ENCODE peak calls at places on chromosomes 13 and 19, in four cellular contexts. One of them, this sample, is unnamed.

GRCh38 chr13:29523199-29523931 is 72.1 kb downstream of the SLC7A1 start:
- DNase-seq in upper lobe of right lung: peak
- DNase-seq in A549: no peak
- DNase-seq in AG10803: peak
- DNase-seq in this sample: peak

GRCh38 chr19:33554391-33554790 is 32.8 kb upstream of the PEPD start:
- DNase-seq in A549: no peak
- DNase-seq in upper lobe of right lung: peak
- DNase-seq in AG10803: no peak
- DNase-seq in this sample: no peak

GRCh38 chr19:412356-413355 is 3.7 kb upstream of the C2CD4C start:
- DNase-seq in AG10803: no peak
- DNase-seq in A549: no peak
- DNase-seq in upper lobe of right lung: peak
- DNase-seq in this sample: no peak

GRCh38 chr19:55303477-55303876 is 19.7 kb downstream of the BRSK1 start:
- DNase-seq in upper lobe of right lung: no peak
- DNase-seq in AG10803: no peak
- DNase-seq in A549: no peak
- DNase-seq in this sample: no peak

GRCh38 chr13:50678464-50679162 is 164.9 kb downstream of the DLEU7 start:
- DNase-seq in upper lobe of right lung: no peak
- DNase-seq in A549: no peak
- DNase-seq in AG10803: peak
- DNase-seq in this sample: peak

GRCh38 chr13:99280166-99280565 is 22.0 kb upstream of the GPR18 start:
- DNase-seq in A549: no peak
- DNase-seq in AG10803: peak
- DNase-seq in upper lobe of right lung: no peak
- DNase-seq in this sample: peak

GRCh38 chr13:23899555-23899954 is 2.3 kb upstream of the C1QTNF9B start:
- DNase-seq in A549: peak
- DNase-seq in AG10803: peak
- DNase-seq in upper lobe of right lung: no peak
- DNase-seq in this sample: peak

GRCh38 chr19:387777-388176 is 21.2 kb downstream of the C2CD4C start:
- DNase-seq in A549: no peak
- DNase-seq in AG10803: no peak
- DNase-seq in upper lobe of right lung: peak
- DNase-seq in this sample: no peak

GRCh38 chr13:112545866-112546265 is 42.1 kb downstream of the TUBGCP3 start:
- DNase-seq in AG10803: peak
- DNase-seq in A549: peak
- DNase-seq in upper lobe of right lung: no peak
- DNase-seq in this sample: peak

GRCh38 chr19:52748336-52748950 is 13.6 kb upstream of the ZNF611 start:
- DNase-seq in upper lobe of right lung: no peak
- DNase-seq in A549: peak
- DNase-seq in AG10803: peak
- DNase-seq in this sample: peak

GRCh38 chr19:55451522-55452380 is 8.7 kb upstream of the SHISA7 start:
- DNase-seq in upper lobe of right lung: no peak
- DNase-seq in AG10803: no peak
- DNase-seq in A549: no peak
- DNase-seq in this sample: no peak

GRCh38 chr19:44782729-44783128 is 5.0 kb downstream of the CBLC start:
- DNase-seq in AG10803: no peak
- DNase-seq in upper lobe of right lung: no peak
- DNase-seq in A549: peak
- DNase-seq in this sample: no peak

GRCh38 chr19:16157601-16158000 is 14.1 kb downstream of the HSH2D start:
- DNase-seq in upper lobe of right lung: no peak
- DNase-seq in AG10803: no peak
- DNase-seq in A549: no peak
- DNase-seq in this sample: no peak

GRCh38 chr13:67001363-67001762 is 228.8 kb downstream of the PCDH9 start:
- DNase-seq in upper lobe of right lung: no peak
- DNase-seq in A549: no peak
- DNase-seq in AG10803: no peak
- DNase-seq in this sample: no peak

GRCh38 chr13:70816853-70817252 is 708.6 kb upstream of the KLHL1 start:
- DNase-seq in upper lobe of right lung: no peak
- DNase-seq in A549: no peak
- DNase-seq in AG10803: no peak
- DNase-seq in this sample: no peak

GRCh38 chr19:18765224-18765623 is 25.9 kb downstream of the COMP start:
- DNase-seq in A549: no peak
- DNase-seq in upper lobe of right lung: no peak
- DNase-seq in AG10803: no peak
- DNase-seq in this sample: no peak

GRCh38 chr13:27170521-27171243 is 929 bp downstream of the USP12 start:
- DNase-seq in AG10803: no peak
- DNase-seq in upper lobe of right lung: peak
- DNase-seq in A549: peak
- DNase-seq in this sample: peak

DNA sequence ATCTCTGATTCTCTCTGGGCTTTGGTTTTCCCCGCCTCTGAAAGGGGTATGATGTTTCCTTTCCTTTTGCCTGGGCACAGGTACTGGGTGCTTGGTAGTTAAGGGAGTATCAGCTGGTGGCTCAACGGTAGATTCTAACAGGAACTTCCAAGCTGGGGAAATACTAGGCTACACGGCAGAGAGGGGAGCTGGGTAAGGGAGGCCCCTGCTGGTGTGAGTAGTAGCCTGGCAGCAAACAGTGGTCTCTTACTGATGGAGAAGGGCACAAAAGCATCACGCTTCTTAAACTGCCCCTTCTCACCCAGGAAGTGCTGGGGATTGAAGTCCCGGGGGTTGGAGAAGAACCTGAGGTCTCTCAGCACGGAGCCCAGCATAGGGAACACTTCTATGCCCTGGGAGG is 26.9 kb upstream of the CYP2A7 start:
- DNase-seq in A549: no peak
- DNase-seq in upper lobe of right lung: no peak
- DNase-seq in AG10803: no peak
- DNase-seq in this sample: no peak
- TF ChIP-seq CTCF in A549: peak
- TF ChIP-seq CTCF in upper lobe of right lung: no peak
- TF ChIP-seq CTCF in AG10803: no peak
- TF ChIP-seq CTCF in this sample: peak

GRCh38 chr19:5319516-5319915 is 21.1 kb downstream of the PTPRS start:
- DNase-seq in AG10803: no peak
- DNase-seq in upper lobe of right lung: no peak
- DNase-seq in A549: no peak
- DNase-seq in this sample: no peak
- H3K4me3 ChIP-seq in AG10803: no peak
- H3K4me3 ChIP-seq in upper lobe of right lung: no peak
- H3K4me3 ChIP-seq in A549: no peak
- H3K4me3 ChIP-seq in this sample: no peak

GRCh38 chr19:11460207-11460606 is 20.6 kb downstream of the ELAVL3 start:
- DNase-seq in A549: no peak
- DNase-seq in upper lobe of right lung: no peak
- DNase-seq in AG10803: no peak
- DNase-seq in this sample: no peak
- TF ChIP-seq CTCF in A549: no peak
- TF ChIP-seq CTCF in upper lobe of right lung: peak
- TF ChIP-seq CTCF in AG10803: no peak
- TF ChIP-seq CTCF in this sample: peak

DNA sequence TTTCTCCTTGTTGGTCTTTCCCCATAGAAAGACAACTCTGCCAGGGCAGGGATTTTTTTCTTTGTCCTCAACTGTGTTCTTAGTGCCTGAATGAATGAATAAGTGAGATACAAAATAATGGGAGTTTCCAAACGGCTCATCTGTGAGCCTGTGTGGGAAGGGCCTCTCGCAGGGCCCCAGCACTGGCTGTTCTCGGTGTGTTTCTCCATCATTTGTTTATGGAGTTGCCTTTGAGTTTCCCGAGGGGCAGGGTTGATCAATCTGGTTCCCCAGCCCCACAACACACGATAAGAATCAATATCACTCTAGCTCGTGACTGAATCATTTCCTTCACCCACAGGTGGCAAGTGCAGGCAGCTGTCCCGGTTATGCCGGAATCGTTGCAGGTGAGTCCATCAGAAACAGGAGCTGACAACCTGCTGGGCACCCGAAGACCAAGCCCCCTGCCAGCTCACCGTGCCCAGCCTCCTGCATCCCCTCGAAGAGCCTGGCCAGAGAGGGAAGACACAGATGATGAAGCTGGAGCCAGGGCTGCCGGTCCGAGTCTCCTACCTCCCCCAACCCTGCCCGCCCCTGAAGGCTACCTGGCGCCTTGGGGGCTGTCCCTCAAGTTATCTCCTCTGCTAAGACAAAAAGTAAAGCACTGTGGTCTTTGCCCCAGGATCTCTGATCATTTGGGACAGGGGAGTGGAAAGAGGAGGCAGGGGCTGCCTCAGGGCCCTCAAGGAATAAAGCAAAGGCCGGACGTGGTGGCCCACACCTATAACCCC is 14.9 kb downstream of the FXYD5 start:
- DNase-seq in AG10803: no peak
- DNase-seq in A549: no peak
- DNase-seq in upper lobe of right lung: peak
- DNase-seq in this sample: no peak
- H3K4me3 ChIP-seq in AG10803: no peak
- H3K4me3 ChIP-seq in A549: no peak
- H3K4me3 ChIP-seq in upper lobe of right lung: no peak
- H3K4me3 ChIP-seq in this sample: no peak

GRCh38 chr13:89695343-89696257 is 1651.9 kb upstream of the MIR17HG start:
- DNase-seq in AG10803: peak
- DNase-seq in A549: peak
- DNase-seq in upper lobe of right lung: no peak
- DNase-seq in this sample: peak
- TF ChIP-seq CTCF in AG10803: peak
- TF ChIP-seq CTCF in A549: peak
- TF ChIP-seq CTCF in upper lobe of right lung: peak
- TF ChIP-seq CTCF in this sample: peak

GRCh38 chr19:48735031-48735615 is 5.3 kb downstream of the RASIP1 start:
- DNase-seq in upper lobe of right lung: no peak
- DNase-seq in A549: peak
- DNase-seq in AG10803: no peak
- DNase-seq in this sample: no peak
- H3K4me3 ChIP-seq in upper lobe of right lung: peak
- H3K4me3 ChIP-seq in A549: peak
- H3K4me3 ChIP-seq in AG10803: no peak
- H3K4me3 ChIP-seq in this sample: no peak

GRCh38 chr13:110363009-110363408 is 55.9 kb downstream of the COL4A2 start:
- DNase-seq in A549: no peak
- DNase-seq in upper lobe of right lung: no peak
- DNase-seq in AG10803: no peak
- DNase-seq in this sample: no peak
- TF ChIP-seq CTCF in A549: no peak
- TF ChIP-seq CTCF in upper lobe of right lung: no peak
- TF ChIP-seq CTCF in AG10803: no peak
- TF ChIP-seq CTCF in this sample: peak

DNA sequence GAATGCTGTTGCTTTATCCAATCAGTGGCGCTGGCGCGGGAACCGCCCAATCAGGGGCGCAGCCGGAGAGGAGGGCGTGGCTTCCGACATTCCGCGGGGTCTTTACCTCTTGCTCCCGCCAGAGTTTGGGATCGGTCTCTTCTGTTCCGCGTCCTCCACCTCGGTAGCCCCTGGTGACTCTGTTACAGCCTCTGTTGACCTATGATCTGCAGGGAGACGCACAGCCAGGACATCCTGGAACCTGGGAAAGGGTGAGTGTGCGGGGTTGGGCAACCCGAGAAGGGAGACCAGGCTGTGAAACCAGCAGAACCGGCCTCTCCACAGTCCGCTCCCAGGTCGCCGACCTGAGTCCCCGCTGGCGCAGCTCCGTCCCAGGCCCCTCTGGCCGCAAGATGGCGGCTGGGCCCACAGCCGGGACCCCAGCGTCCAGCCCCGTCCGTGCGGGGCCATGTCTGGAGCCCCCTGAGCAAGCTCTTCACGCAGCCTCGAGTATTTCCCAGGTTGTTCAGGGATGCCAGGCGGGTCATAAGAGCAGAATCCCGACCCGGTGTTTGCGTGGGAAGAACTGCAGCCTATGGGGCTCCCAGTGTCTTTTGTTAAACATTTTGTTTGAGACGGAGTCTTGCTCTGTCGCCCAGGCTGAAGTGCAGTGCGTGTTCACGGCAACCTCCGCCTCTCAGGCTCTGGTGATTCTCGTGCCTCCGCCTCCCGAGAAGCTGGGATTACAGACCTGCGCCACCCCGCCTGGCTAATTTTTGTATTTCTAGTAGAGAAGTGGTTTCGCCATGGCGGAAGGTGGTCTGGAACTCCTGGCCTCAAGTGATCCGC is 4.4 kb upstream of the ZNF681 start:
- DNase-seq in upper lobe of right lung: peak
- DNase-seq in A549: no peak
- DNase-seq in AG10803: peak
- DNase-seq in this sample: peak
- H3K4me3 ChIP-seq in upper lobe of right lung: peak
- H3K4me3 ChIP-seq in A549: no peak
- H3K4me3 ChIP-seq in AG10803: peak
- H3K4me3 ChIP-seq in this sample: peak

DNA sequence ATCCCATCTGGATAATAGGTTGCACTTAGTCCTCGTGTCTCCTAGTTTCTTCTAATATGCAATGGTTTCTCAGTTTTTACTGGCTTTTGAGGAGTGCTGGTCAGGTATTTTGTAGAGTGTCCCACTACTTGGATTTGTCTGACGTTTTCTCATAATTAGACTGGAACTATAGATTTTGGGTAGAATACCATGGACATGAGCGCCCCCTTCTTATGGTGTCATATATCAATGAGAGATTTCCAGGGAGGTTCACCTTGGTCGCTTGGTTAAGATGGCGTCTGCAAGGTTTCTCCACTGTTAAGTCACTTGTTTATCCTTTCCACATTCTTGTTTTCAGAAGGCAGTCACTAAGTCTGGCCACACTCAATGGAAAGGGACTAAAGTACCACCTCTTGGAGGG is 6.7 kb downstream of the SOHLH2 start:
- DNase-seq in AG10803: no peak
- DNase-seq in A549: no peak
- DNase-seq in upper lobe of right lung: no peak
- DNase-seq in this sample: no peak
- TF ChIP-seq CTCF in AG10803: no peak
- TF ChIP-seq CTCF in A549: no peak
- TF ChIP-seq CTCF in upper lobe of right lung: no peak
- TF ChIP-seq CTCF in this sample: no peak